ENCODE peak calls at places on chromosome 14, in nine cellular contexts. X is AG09319; R is NCI-H1436; E is stimulated activated CD4-positive, alpha-beta T cell treated with anti-CD3 and anti-CD28 coated beads, Interleukin-1b, Interleukin-23, amount 100 ng/mL, for 1 hour; L is breast epithelium; V is SK-N-SH; W is NB4; S is heart right ventricle; D is T47D. U is an unnamed sample.

GRCh38 chr14:95614335-95614734 is 71.9 kb upstream of the TCL1B start:
- DNase-seq in E (no peak), L (no peak), V (no peak), S (no peak), X (no peak), W (no peak), D (peak; percentile 63), R (no peak), U (peak; percentile 66)

GRCh38 chr14:23881292-23881691 is 72.3 kb upstream of the DHRS4 start:
- DNase-seq in S (no peak), V (no peak), R (no peak), D (no peak), W (no peak), X (no peak), E (no peak), L (no peak), U (no peak)

GRCh38 chr14:90484291-90484690 is 87.5 kb downstream of the CALM1 start:
- DNase-seq in E (no peak), L (no peak), S (no peak), D (no peak), R (no peak), W (no peak), V (no peak), X (no peak), U (no peak)

GRCh38 chr14:49464885-49465284 is 121.3 kb downstream of the RPS29 start:
- DNase-seq in V (peak; percentile 5), R (no peak), D (peak; percentile 44), L (no peak), W (peak; percentile 17), E (no peak), X (no peak), S (no peak), U (peak; percentile 52)

GRCh38 chr14:52458721-52459085 is 93.6 kb downstream of the TXNDC16 start:
- DNase-seq in V (no peak), D (no peak), L (no peak), R (no peak), E (no peak), W (no peak), X (no peak), S (no peak), U (no peak)

GRCh38 chr14:59771577-59771976 is 99.0 kb downstream of the RTN1 start:
- DNase-seq in E (no peak), R (no peak), S (no peak), L (no peak), D (no peak), X (no peak), W (no peak), V (peak; percentile 50), U (no peak)

GRCh38 chr14:20418501-20418909 is 5.2 kb upstream of the TEP1 start:
- DNase-seq in L (no peak), D (no peak), W (no peak), V (no peak), R (no peak), X (no peak), E (no peak), S (no peak), U (no peak)

GRCh38 chr14:26415618-26416123 is 182.2 kb downstream of the NOVA1 start:
- DNase-seq in R (no peak), W (no peak), X (no peak), E (no peak), S (no peak), L (peak; percentile 31), D (no peak), V (no peak), U (no peak)

GRCh38 chr14:85482549-85482948 is 47.4 kb upstream of the FLRT2 start:
- DNase-seq in V (no peak), L (no peak), R (no peak), S (no peak), E (no peak), X (no peak), D (no peak), W (no peak), U (no peak)

GRCh38 chr14:71527807-71528206 is 404.4 kb upstream of the RGS6 start:
- DNase-seq in L (no peak), R (no peak), W (no peak), D (no peak), V (no peak), S (no peak), E (no peak), X (no peak), U (no peak)

GRCh38 chr14:33573296-33573695 is 377.6 kb downstream of the EGLN3 start:
- DNase-seq in S (no peak), D (no peak), R (no peak), W (no peak), V (no peak), E (no peak), L (no peak), X (no peak), U (no peak)

GRCh38 chr14:22689186-22689585 is 45.0 kb upstream of the OR6J1 start:
- DNase-seq in W (peak; percentile 52), D (no peak), X (no peak), V (no peak), E (no peak), S (no peak), L (no peak), R (no peak), U (no peak)

GRCh38 chr14:37594916-37595808 is at the start of the genes FOXA1 and TTC6:
- DNase-seq in E (no peak), D (peak; percentile 97), V (peak; percentile 40), L (no peak), W (peak; percentile 4), X (no peak), S (peak; percentile 15), R (peak; percentile 89), U (no peak)

GRCh38 chr14:91143862-91144261 is 30.0 kb downstream of the DGLUCY start:
- DNase-seq in E (no peak), W (no peak), X (no peak), L (no peak), D (no peak), V (no peak), R (no peak), S (no peak), U (no peak)

GRCh38 chr14:62947291-62947690 is 98.0 kb downstream of the KCNH5 start:
- DNase-seq in X (no peak), R (no peak), W (no peak), V (no peak), D (no peak), L (no peak), S (no peak), E (no peak), U (no peak)

GRCh38 chr14:21846227-21846885 is 172.7 kb upstream of the OR4E1 start:
- DNase-seq in E (peak; percentile 49), D (peak; percentile 27), R (no peak), S (no peak), W (peak; percentile 28), X (no peak), L (no peak), V (peak; percentile 6), U (peak; percentile 88)

GRCh38 chr14:87944987-87945604 is 47.9 kb downstream of the GALC start:
- DNase-seq in S (no peak), E (no peak), X (peak; percentile 34), W (peak; percentile 55), D (peak; percentile 68), R (peak; percentile 17), V (peak; percentile 3), L (no peak), U (peak; percentile 84)

GRCh38 chr14:73591690-73592448 is at the start of gene ACOT4:
- DNase-seq in D (peak; percentile 88), S (peak; percentile 26), X (no peak), R (peak; percentile 45), E (peak; percentile 21), W (peak; percentile 29), L (no peak), V (peak; percentile 77), U (peak; percentile 86)

GRCh38 chr14:60508707-60509437 is at the start of gene SIX6:
- DNase-seq in V (peak; percentile 77), E (no peak), X (no peak), W (no peak), D (no peak), L (no peak), R (peak; percentile 68), S (no peak), U (no peak)

GRCh38 chr14:24673059-24673458 is 39.1 kb upstream of the GZMB start:
- DNase-seq in D (no peak), R (no peak), X (no peak), E (no peak), V (no peak), S (no peak), W (peak; percentile 57), L (no peak), U (peak; percentile 87)

GRCh38 chr14:101780887-101781239 is 19.4 kb downstream of the PPP2R5C start:
- DNase-seq in R (no peak), V (no peak), S (no peak), D (no peak), E (no peak), L (no peak), W (no peak), X (no peak), U (no peak)

GRCh38 chr14:68925373-68925772 is 53.7 kb downstream of the ACTN1 start:
- DNase-seq in D (no peak), L (no peak), R (no peak), X (no peak), S (no peak), W (no peak), V (no peak), E (no peak), U (no peak)

GRCh38 chr14:52871606-52872005 is 79.2 kb downstream of the FERMT2 start:
- DNase-seq in S (no peak), R (no peak), D (no peak), E (no peak), L (no peak), W (no peak), V (peak; percentile 15), X (no peak), U (no peak)

GRCh38 chr14:61643546-61643945 is 51.8 kb upstream of the HIF1A start:
- DNase-seq in R (no peak), L (no peak), X (no peak), V (no peak), D (no peak), W (no peak), E (no peak), S (no peak), U (no peak)

GRCh38 chr14:102943454-102943853 is 21.0 kb downstream of the AMN start:
- DNase-seq in X (no peak), L (no peak), S (no peak), W (no peak), E (no peak), D (no peak), R (no peak), V (no peak), U (no peak)

GRCh38 chr14:61565836-61566536 is 129.3 kb upstream of the HIF1A start:
- DNase-seq in S (no peak), L (no peak), W (no peak), X (peak; percentile 87), D (no peak), R (no peak), E (no peak), V (no peak), U (no peak)